ENCODE peak calls at places on chromosome 1, in eight cellular contexts. G is H9, K is MM.1S, F is IMR-90, N is neural progenitor cell, Y is GM23248, B is A549, E is endothelial cell of umbilical vein. L is an unnamed sample.

GRCh38 chr1:239260779-239261286 is 125.5 kb upstream of the CHRM3 start:
- DNase-seq in G (no peak), K (no peak), F (no peak), N (no peak), Y (no peak), B (no peak), E (no peak), L (no peak)

GRCh38 chr1:30035522-30036228 is 687.7 kb downstream of the MATN1 start:
- DNase-seq in G (no peak), K (no peak), F (no peak), N (no peak), Y (no peak), B (no peak), E (no peak), L (no peak)

GRCh38 chr1:84103197-84103992 is 40.7 kb upstream of the PRKACB start:
- DNase-seq in G (peak; percentile 46), K (peak; percentile 9), F (peak; percentile 93), N (peak; percentile 46), Y (peak; percentile 93), B (peak; percentile 22), E (peak; percentile 77), L (peak; percentile 93)

GRCh38 chr1:195590649-195591048 is 1017.6 kb downstream of the KCNT2 start:
- DNase-seq in G (no peak), K (no peak), F (peak; percentile 1), N (no peak), Y (no peak), B (no peak), E (no peak), L (no peak)

GRCh38 chr1:90763930-90764329 is 46.8 kb upstream of the BARHL2 start:
- DNase-seq in G (no peak), K (no peak), F (no peak), N (no peak), Y (no peak), B (no peak), E (no peak), L (no peak)

GRCh38 chr1:150162582-150162861 is 12.8 kb downstream of the PLEKHO1 start:
- DNase-seq in G (no peak), K (no peak), F (no peak), N (no peak), Y (no peak), B (no peak), E (no peak), L (no peak)

GRCh38 chr1:160007577-160008200 is 24.1 kb downstream of the PIGM start:
- DNase-seq in G (no peak), K (peak; percentile 38), F (peak; percentile 32), N (peak; percentile 70), Y (peak; percentile 30), B (peak; percentile 29), E (peak; percentile 54), L (peak; percentile 41)

GRCh38 chr1:181314959-181315358 is 168.4 kb upstream of the CACNA1E start:
- DNase-seq in G (peak; percentile 33), K (no peak), F (no peak), N (peak; percentile 20), Y (no peak), B (no peak), E (no peak), L (no peak)

GRCh38 chr1:109539676-109540075 is at the start of gene GPR61:
- DNase-seq in G (no peak), K (no peak), F (no peak), N (peak; percentile 39), Y (no peak), B (no peak), E (no peak), L (no peak)

GRCh38 chr1:228938248-228938891 is 203.1 kb downstream of the RHOU start:
- DNase-seq in G (no peak), K (no peak), F (no peak), N (no peak), Y (no peak), B (no peak), E (peak; percentile 36), L (peak; percentile 74)

GRCh38 chr1:77725706-77726105 is 33.9 kb downstream of the USP33 start:
- DNase-seq in G (no peak), K (no peak), F (no peak), N (no peak), Y (no peak), B (no peak), E (no peak), L (no peak)

GRCh38 chr1:214277704-214278635 is 3.0 kb upstream of the SMYD2 start:
- DNase-seq in G (no peak), K (no peak), F (peak; percentile 34), N (no peak), Y (peak; percentile 38), B (no peak), E (no peak), L (no peak)

GRCh38 chr1:210272666-210273065 is 40.1 kb downstream of the SERTAD4 start:
- DNase-seq in G (peak; percentile 79), K (no peak), F (no peak), N (peak; percentile 42), Y (peak; percentile 33), B (no peak), E (no peak), L (no peak)

GRCh38 chr1:113021430-113022085 is 51.4 kb upstream of the LRIG2 start:
- DNase-seq in G (no peak), K (no peak), F (no peak), N (no peak), Y (peak; percentile 41), B (no peak), E (no peak), L (no peak)

GRCh38 chr1:24551290-24551859 is 4.5 kb upstream of the NCMAP start:
- DNase-seq in G (no peak), K (no peak), F (no peak), N (no peak), Y (no peak), B (no peak), E (no peak), L (no peak)

GRCh38 chr1:160291248-160292220 is 6.6 kb upstream of the PEX19 start:
- DNase-seq in G (peak; percentile 67), K (peak; percentile 79), F (peak; percentile 70), N (peak; percentile 66), Y (peak; percentile 78), B (peak; percentile 62), E (peak; percentile 76), L (peak; percentile 74)

DNA sequence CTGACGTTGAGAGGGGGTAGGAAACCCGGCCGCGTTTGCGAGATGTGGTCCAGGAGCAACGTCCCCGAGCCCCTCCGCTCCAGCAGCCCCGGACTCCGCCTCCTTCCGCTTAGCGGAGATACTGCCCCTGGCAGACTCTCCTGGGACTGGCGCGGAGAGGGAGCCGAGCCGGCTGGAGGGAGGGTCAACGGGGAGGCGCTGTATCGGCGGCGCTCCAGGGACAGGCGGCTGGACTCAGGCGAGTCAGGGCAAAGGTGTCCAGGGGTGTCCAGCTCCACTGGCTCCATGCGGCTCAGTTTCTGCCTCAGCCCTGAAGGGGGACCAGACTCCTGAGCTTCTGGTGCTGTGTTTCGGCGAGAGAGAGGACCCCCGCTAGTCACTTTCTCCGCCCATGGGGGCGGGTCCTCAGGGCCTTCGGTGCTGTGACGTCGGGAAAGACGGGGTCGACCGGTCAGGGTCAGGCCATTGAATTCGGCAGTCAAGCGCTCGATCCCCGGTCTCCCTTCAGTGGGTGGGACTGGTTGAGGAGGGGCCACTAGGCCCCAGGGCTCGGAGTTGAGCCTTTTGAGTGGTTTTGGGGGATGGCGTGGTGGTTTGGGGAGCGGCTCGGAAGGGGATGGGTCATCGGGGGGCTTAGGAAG is 2.8 kb upstream of the LIX1L start:
- DNase-seq in G (peak; percentile 92), K (no peak), F (peak; percentile 51), N (peak; percentile 90), Y (peak; percentile 82), B (peak; percentile 91), E (peak; percentile 72), L (peak; percentile 83)
- H3K4me2 ChIP-seq in G (peak overlapping the region; percentile 75), K (peak overlapping the region; percentile 88), F (peak overlapping the region; percentile 84), N (peak overlapping the region; percentile 87), Y (peak overlapping the region; percentile 89), B (peak overlapping the region; percentile 92), E (peak overlapping the region; percentile 86), L (peak overlapping the region; percentile 97)

GRCh38 chr1:34656706-34657105 is 98.1 kb upstream of the GJB5 start:
- DNase-seq in G (no peak), K (no peak), F (no peak), N (peak; percentile 41), Y (no peak), B (no peak), E (no peak), L (no peak)

GRCh38 chr1:34656299-34656698 is 98.5 kb upstream of the GJB5 start:
- DNase-seq in G (no peak), K (no peak), F (no peak), N (no peak), Y (no peak), B (no peak), E (no peak), L (no peak)

GRCh38 chr1:34653110-34653509 is 101.7 kb upstream of the GJB5 start:
- DNase-seq in G (no peak), K (no peak), F (no peak), N (no peak), Y (no peak), B (no peak), E (no peak), L (no peak)

GRCh38 chr1:34657266-34657665 is 97.6 kb upstream of the GJB5 start:
- DNase-seq in G (no peak), K (no peak), F (no peak), N (no peak), Y (no peak), B (no peak), E (no peak), L (no peak)

GRCh38 chr1:34655206-34655909 is 99.5 kb upstream of the GJB5 start:
- DNase-seq in G (no peak), K (no peak), F (no peak), N (no peak), Y (no peak), B (no peak), E (no peak), L (no peak)
- H3K4me2 ChIP-seq in G (no peak overlapping the region), K (no peak overlapping the region), F (no peak overlapping the region), N (peak overlapping the region; percentile 55), Y (no peak overlapping the region), B (no peak overlapping the region), E (no peak overlapping the region), L (no peak overlapping the region)

GRCh38 chr1:234400773-234401172 is 27.5 kb downstream of the COA6 start:
- DNase-seq in G (no peak), K (peak; percentile 72), F (no peak), N (no peak), Y (no peak), B (no peak), E (peak; percentile 67), L (peak; percentile 28)
- H3K4me2 ChIP-seq in G (no peak overlapping the region), K (peak overlapping the region; percentile 40), F (peak overlapping the region; percentile 15), N (no peak overlapping the region), Y (no peak overlapping the region), B (no peak overlapping the region), E (peak overlapping the region; percentile 25), L (no peak overlapping the region)

GRCh38 chr1:44642925-44643324 is 31.4 kb downstream of the TMEM53 start:
- DNase-seq in G (no peak), K (no peak), F (no peak), N (no peak), Y (no peak), B (no peak), E (no peak), L (no peak)

GRCh38 chr1:44642255-44642654 is 32.0 kb downstream of the TMEM53 start:
- DNase-seq in G (no peak), K (no peak), F (no peak), N (no peak), Y (no peak), B (no peak), E (no peak), L (no peak)

GRCh38 chr1:44643721-44644330 is 30.5 kb downstream of the TMEM53 start:
- DNase-seq in G (no peak), K (no peak), F (no peak), N (no peak), Y (no peak), B (no peak), E (no peak), L (no peak)

GRCh38 chr1:44640178-44640865 is 34.0 kb downstream of the TMEM53 start:
- DNase-seq in G (no peak), K (no peak), F (no peak), N (peak; percentile 37), Y (no peak), B (no peak), E (no peak), L (no peak)

GRCh38 chr1:44641126-44642102 is 32.9 kb downstream of the TMEM53 start:
- DNase-seq in G (no peak), K (no peak), F (no peak), N (no peak), Y (no peak), B (no peak), E (no peak), L (no peak)
- H3K4me2 ChIP-seq in G (no peak overlapping the region), K (no peak overlapping the region), F (no peak overlapping the region), N (no peak overlapping the region), Y (no peak overlapping the region), B (no peak overlapping the region), E (no peak overlapping the region), L (no peak overlapping the region)